ENCODE peak calls at places on chromosomes 3 and 15, in five cellular contexts. L, I, S, O and X are unnamed samples.

GRCh38 chr15:69946870-69947269 is 150.8 kb downstream of the TLE3 start:
- DNase-seq in L (no peak), I (no peak), S (no peak), O (no peak), X (no peak)

GRCh38 chr3:59809016-59809415 is 759.2 kb upstream of the CFAP20DC start:
- DNase-seq in L (no peak), I (no peak), S (no peak), O (no peak), X (no peak)

GRCh38 chr15:65426216-65426853 is 3.6 kb upstream of the IGDCC4 start:
- DNase-seq in L (no peak), I (no peak), S (no peak), O (no peak), X (no peak)

GRCh38 chr3:185070491-185071335 is 82.1 kb downstream of the C3orf70 start:
- DNase-seq in L (no peak), I (peak), S (no peak), O (no peak), X (no peak)

GRCh38 chr15:101242999-101243336 is 8.9 kb downstream of the CHSY1 start:
- DNase-seq in L (no peak), I (no peak), S (peak), O (no peak), X (no peak)

GRCh38 chr15:98753726-98754125 is 105.4 kb downstream of the IGF1R start:
- DNase-seq in L (no peak), I (no peak), S (no peak), O (no peak), X (no peak)

GRCh38 chr3:62600033-62600432 is 226.7 kb upstream of the FEZF2 start:
- DNase-seq in L (no peak), I (no peak), S (no peak), O (no peak), X (no peak)

GRCh38 chr3:5330152-5330810 is 142.8 kb downstream of the EDEM1 start:
- DNase-seq in L (no peak), I (no peak), S (no peak), O (no peak), X (no peak)

GRCh38 chr3:172868565-172869172 is 118.1 kb downstream of the ECT2 start:
- DNase-seq in L (no peak), I (no peak), S (no peak), O (no peak), X (no peak)

GRCh38 chr15:74275957-74276356 is 39.8 kb downstream of the CCDC33 start:
- DNase-seq in L (no peak), I (peak), S (no peak), O (no peak), X (no peak)

GRCh38 chr15:65952425-65953053 is 83.2 kb downstream of the RAB11A start:
- DNase-seq in L (peak), I (peak), S (peak), O (peak), X (no peak)

GRCh38 chr3:147419062-147419701 is 10.0 kb downstream of the ZIC1 start:
- DNase-seq in L (peak), I (peak), S (no peak), O (no peak), X (peak)

GRCh38 chr15:39266882-39267281 is 314.0 kb upstream of the THBS1 start:
- DNase-seq in L (no peak), I (no peak), S (no peak), O (no peak), X (no peak)

GRCh38 chr3:27626596-27627118 is 95.5 kb downstream of the EOMES start:
- DNase-seq in L (no peak), I (no peak), S (no peak), O (no peak), X (no peak)

GRCh38 chr15:96328101-96328958 is 2.2 kb upstream of the NR2F2 start:
- DNase-seq in L (no peak), I (no peak), S (no peak), O (no peak), X (no peak)

GRCh38 chr15:96327155-96327741 is 3.3 kb upstream of the NR2F2 start:
- DNase-seq in L (no peak), I (peak), S (no peak), O (no peak), X (no peak)

GRCh38 chr15:96325579-96326331 is 4.7 kb upstream of the NR2F2 start:
- DNase-seq in L (no peak), I (no peak), S (no peak), O (no peak), X (no peak)

GRCh38 chr15:96324900-96325299 is 5.6 kb upstream of the NR2F2 start:
- DNase-seq in L (no peak), I (no peak), S (no peak), O (no peak), X (no peak)

GRCh38 chr15:96326551-96327154 is 3.8 kb upstream of the NR2F2 start:
- DNase-seq in L (peak), I (peak), S (no peak), O (no peak), X (peak)
- H3K27ac ChIP-seq in L (peak), I (no peak), S (peak), O (peak), X (peak)

GRCh38 chr3:191301017-191301416 is 28.2 kb upstream of the CCDC50 start:
- DNase-seq in L (no peak), I (no peak), S (no peak), O (no peak), X (no peak)

GRCh38 chr3:191302451-191302850 is 26.7 kb upstream of the CCDC50 start:
- DNase-seq in L (no peak), I (no peak), S (no peak), O (no peak), X (no peak)

GRCh38 chr3:191301982-191302381 is 27.2 kb upstream of the CCDC50 start:
- DNase-seq in L (no peak), I (peak), S (no peak), O (no peak), X (no peak)

GRCh38 chr3:191303596-191303995 is 25.6 kb upstream of the CCDC50 start:
- DNase-seq in L (no peak), I (no peak), S (no peak), O (no peak), X (no peak)

DNA sequence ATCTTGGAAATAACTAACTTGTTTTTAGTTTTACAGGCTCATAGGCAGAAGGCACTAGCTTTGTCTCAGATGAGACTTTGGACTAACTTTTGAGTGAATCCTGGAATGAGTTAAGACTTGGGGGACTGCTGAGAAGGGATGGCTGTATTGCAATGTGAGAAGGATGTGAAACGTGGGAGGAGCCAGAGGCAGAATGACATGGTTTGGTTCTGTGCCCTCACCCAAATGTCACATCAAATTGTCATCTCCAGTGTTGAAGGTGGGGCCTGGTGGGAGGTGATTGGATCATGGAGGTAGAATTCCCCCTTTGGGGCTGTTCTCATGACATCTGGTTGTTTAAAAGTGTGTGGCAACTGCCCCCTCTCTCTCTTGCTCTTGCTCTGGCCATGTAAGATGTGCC is 28.8 kb upstream of the CCDC50 start:
- DNase-seq in L (no peak), I (no peak), S (no peak), O (no peak), X (no peak)
- H3K27ac ChIP-seq in L (no peak), I (no peak), S (peak), O (no peak), X (no peak)

DNA sequence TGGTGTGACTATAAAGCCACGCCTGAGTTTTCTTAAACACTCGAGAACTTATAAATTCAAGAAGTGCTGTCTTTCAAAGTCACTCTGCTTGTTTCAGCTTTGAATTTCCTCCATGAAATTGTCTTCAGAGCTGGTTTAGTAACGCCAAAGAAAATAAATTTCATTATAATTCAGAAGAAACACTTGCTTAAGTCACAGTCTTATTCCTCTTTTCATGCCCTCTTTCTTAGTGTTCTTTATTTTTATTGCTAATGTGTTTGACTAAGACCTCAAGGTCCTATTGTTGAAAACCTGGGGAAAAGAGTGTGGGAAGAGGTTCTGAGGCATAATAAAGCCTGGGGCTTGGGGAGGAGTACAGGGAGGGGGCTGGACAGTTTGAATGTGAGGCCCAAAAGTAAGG is 3.3 kb upstream of the RCN2 start:
- DNase-seq in L (no peak), I (no peak), S (no peak), O (no peak), X (no peak)
- H3K27ac ChIP-seq in L (no peak), I (no peak), S (no peak), O (no peak), X (no peak)

GRCh38 chr3:149384167-149384566 is 6.7 kb upstream of the TM4SF1 start:
- DNase-seq in L (no peak), I (no peak), S (no peak), O (no peak), X (no peak)

GRCh38 chr3:149385617-149386298 is 8.3 kb upstream of the TM4SF1 start:
- DNase-seq in L (no peak), I (no peak), S (no peak), O (no peak), X (no peak)

GRCh38 chr3:149384911-149385321 is 7.5 kb upstream of the TM4SF1 start:
- DNase-seq in L (no peak), I (no peak), S (no peak), O (no peak), X (peak)

GRCh38 chr3:149388001-149388435 is 10.6 kb upstream of the TM4SF1 start:
- DNase-seq in L (no peak), I (no peak), S (no peak), O (no peak), X (no peak)

DNA sequence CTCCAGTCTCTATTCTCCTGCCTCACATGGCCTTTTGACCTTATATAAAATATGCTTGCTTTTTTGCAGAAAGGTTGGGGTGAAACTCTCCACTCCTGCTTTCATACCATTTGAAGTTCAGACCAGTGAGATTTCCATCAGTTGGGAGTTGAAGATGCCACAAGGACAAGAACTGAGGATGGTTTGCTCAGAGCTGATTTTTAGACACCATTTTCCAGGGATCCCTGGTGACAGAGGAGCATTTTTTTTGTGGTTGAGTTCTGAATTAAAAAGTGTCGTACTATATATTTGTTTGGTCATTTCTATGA is 8.8 kb upstream of the TM4SF1 start:
- DNase-seq in L (no peak), I (no peak), S (no peak), O (no peak), X (no peak)
- H3K27ac ChIP-seq in L (peak), I (no peak), S (peak), O (peak), X (peak)

DNA sequence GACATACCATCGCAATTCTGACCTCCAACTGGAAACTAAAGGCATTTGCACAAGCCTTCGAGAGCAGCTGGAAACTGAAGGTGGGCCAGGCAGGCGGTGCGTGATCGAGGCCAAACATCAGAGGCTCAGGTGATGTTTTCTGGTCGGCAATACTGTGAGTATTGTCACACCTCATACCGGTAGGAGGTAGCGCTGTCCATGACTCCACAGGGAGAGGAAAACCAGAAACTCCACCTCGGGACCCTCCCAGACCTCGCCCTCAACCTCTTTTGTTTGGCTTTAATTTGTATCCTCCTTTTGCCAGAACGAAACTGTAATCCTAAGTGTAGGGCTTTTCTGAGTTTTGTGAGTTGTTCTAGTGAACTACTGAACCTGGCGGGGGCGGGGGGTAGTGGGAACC is 43.6 kb downstream of the LDHAL6B start:
- DNase-seq in L (no peak), I (no peak), S (no peak), O (no peak), X (no peak)
- H3K27ac ChIP-seq in L (no peak), I (no peak), S (no peak), O (no peak), X (no peak)

GRCh38 chr3:183743231-183743630 is 45.6 kb downstream of the YEATS2 start:
- DNase-seq in L (no peak), I (no peak), S (no peak), O (no peak), X (no peak)

DNA sequence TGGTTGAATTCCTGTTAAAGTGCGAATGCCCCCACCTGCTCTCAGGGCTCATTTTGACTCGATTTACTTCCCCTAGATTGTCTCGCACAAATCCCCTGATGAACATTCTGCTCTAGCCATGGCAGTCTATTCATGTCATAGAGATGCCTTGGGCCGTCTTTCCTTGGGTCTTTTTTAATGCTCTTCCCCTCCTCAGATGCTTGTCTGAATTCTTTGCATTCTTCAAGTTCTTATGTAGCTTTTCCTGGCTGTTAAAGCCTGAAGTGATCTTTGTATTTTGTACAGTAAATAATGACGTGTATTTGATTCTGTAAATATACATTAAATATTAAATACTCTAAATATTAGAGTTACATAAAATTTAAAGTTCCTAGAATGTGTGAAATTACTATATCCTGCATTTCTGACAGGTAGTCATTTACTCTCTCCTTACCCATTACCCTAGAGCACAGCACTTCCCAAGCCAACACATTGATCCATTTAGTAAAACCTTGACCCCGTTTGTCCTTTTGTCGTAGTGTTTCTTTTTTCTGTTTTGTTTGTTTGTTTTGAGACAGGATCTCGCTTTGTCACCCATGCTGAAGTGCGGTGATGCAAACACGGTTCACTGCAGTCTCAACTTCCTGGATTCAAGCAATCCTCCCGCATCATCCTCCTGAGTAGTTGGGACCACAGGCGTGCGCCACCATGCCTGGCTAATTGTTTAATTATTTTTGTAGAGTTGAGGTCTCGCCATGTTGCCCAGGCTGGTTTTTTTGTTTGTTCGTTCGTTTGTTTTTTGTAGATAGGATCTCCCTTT is 47.9 kb downstream of the YEATS2 start:
- DNase-seq in L (no peak), I (peak), S (no peak), O (no peak), X (no peak)
- H3K27ac ChIP-seq in L (no peak), I (no peak), S (no peak), O (no peak), X (no peak)

GRCh38 chr3:129651316-129652202 is 45.1 kb upstream of the PLXND1 start:
- DNase-seq in L (peak), I (peak), S (no peak), O (peak), X (peak)
- H3K27ac ChIP-seq in L (no peak), I (peak), S (no peak), O (no peak), X (peak)

DNA sequence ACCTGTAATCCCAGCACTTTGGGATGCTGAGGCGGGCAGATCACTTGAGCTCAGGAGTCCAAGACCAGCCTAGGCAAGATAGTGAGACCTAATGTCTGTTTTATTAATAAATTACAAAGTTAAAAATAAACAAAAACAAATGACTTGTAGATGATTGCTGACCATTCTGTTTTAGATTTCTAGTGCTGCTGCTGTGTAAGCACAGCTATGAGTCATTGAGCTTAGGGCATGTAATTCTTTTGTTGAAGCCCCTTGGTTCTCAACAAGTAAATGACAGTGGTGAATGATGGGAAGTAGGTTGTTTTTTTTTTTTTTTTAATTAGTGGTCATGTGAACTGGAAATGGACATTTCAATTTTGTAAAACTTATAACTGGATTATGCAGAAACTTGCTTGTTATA is 63.3 kb downstream of the LEO1 start:
- DNase-seq in L (no peak), I (no peak), S (no peak), O (no peak), X (no peak)
- H3K27ac ChIP-seq in L (no peak), I (no peak), S (no peak), O (no peak), X (no peak)

GRCh38 chr15:51286816-51287215 is 51.6 kb downstream of the CYP19A1 start:
- DNase-seq in L (no peak), I (peak), S (no peak), O (no peak), X (no peak)

GRCh38 chr15:51280838-51281237 is 57.6 kb downstream of the CYP19A1 start:
- DNase-seq in L (no peak), I (no peak), S (no peak), O (no peak), X (no peak)

GRCh38 chr15:51281368-51281967 is 56.9 kb downstream of the CYP19A1 start:
- DNase-seq in L (peak), I (peak), S (no peak), O (peak), X (peak)

GRCh38 chr15:51284871-51285270 is 53.5 kb downstream of the CYP19A1 start:
- DNase-seq in L (no peak), I (no peak), S (no peak), O (no peak), X (no peak)

DNA sequence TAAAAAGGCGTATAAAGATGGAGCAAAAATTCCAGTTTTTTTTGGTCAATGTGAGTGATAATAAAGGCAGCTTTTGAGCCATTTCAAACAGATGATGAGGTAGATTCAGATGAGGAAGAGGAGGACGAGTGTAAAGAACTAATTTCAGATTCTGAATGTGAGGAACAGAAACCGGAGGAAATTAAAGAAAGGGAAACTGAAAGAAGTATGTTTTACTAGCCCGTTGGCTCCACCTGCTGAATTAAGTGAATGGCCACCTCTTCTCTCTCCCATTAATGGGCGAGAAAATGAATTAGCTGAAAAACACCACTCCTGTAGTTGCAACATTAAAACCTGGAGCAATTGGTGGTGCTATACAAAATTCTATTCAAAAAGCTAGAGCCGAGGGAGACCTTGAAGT is 55.4 kb downstream of the CYP19A1 start:
- DNase-seq in L (no peak), I (no peak), S (no peak), O (no peak), X (no peak)
- H3K27ac ChIP-seq in L (no peak), I (no peak), S (peak), O (no peak), X (no peak)